ENCODE peak calls at places on chromosomes 4 and X, in five cellular contexts. One of them, this sample, is unnamed. For H3K9me3, the result is how much of the 10 kb centered on the place peaks cover.

GRCh38 chrX:1417921-1418875 is 26.3 kb upstream of the SLC25A6 start:
- DNase-seq in IMR-90: no peak
- DNase-seq in mammary epithelial cell: no peak
- DNase-seq in mesenchymal stem cell: no peak
- DNase-seq in GM12878: no peak
- DNase-seq in this sample: no peak

GRCh38 chrX:85084770-85085393 is 81.2 kb downstream of the APOOL start:
- DNase-seq in mesenchymal stem cell: peak
- DNase-seq in IMR-90: peak
- DNase-seq in mammary epithelial cell: peak
- DNase-seq in GM12878: peak
- DNase-seq in this sample: peak

GRCh38 chrX:11787564-11787963 is 29.5 kb downstream of the MSL3 start:
- DNase-seq in IMR-90: peak
- DNase-seq in mammary epithelial cell: no peak
- DNase-seq in GM12878: no peak
- DNase-seq in mesenchymal stem cell: peak
- DNase-seq in this sample: peak

GRCh38 chr4:84389406-84389805 is 109.7 kb downstream of the NKX6-1 start:
- DNase-seq in mesenchymal stem cell: no peak
- DNase-seq in GM12878: no peak
- DNase-seq in mammary epithelial cell: no peak
- DNase-seq in IMR-90: no peak
- DNase-seq in this sample: no peak

GRCh38 chr4:15233626-15234025 is 194.2 kb upstream of the C1QTNF7 start:
- DNase-seq in IMR-90: no peak
- DNase-seq in mesenchymal stem cell: no peak
- DNase-seq in mammary epithelial cell: no peak
- DNase-seq in GM12878: no peak
- DNase-seq in this sample: no peak

GRCh38 chrX:136577562-136577961 is 45.5 kb downstream of the VGLL1 start:
- DNase-seq in mesenchymal stem cell: peak
- DNase-seq in GM12878: no peak
- DNase-seq in mammary epithelial cell: peak
- DNase-seq in IMR-90: peak
- DNase-seq in this sample: peak

GRCh38 chr4:88489100-88489761 is 32.3 kb downstream of the HERC5 start:
- DNase-seq in mesenchymal stem cell: no peak
- DNase-seq in mammary epithelial cell: no peak
- DNase-seq in IMR-90: no peak
- DNase-seq in GM12878: no peak
- DNase-seq in this sample: no peak

GRCh38 chr4:102815981-102816380 is 11.4 kb downstream of the UBE2D3 start:
- DNase-seq in IMR-90: peak
- DNase-seq in mesenchymal stem cell: peak
- DNase-seq in mammary epithelial cell: peak
- DNase-seq in GM12878: no peak
- DNase-seq in this sample: peak

GRCh38 chr4:185566425-185566824 is 31.1 kb upstream of the PDLIM3 start:
- DNase-seq in IMR-90: no peak
- DNase-seq in GM12878: no peak
- DNase-seq in mammary epithelial cell: no peak
- DNase-seq in mesenchymal stem cell: no peak
- DNase-seq in this sample: no peak

GRCh38 chrX:153161952-153162351 is 17.1 kb upstream of the MAGEA1 start:
- DNase-seq in IMR-90: no peak
- DNase-seq in GM12878: no peak
- DNase-seq in mammary epithelial cell: no peak
- DNase-seq in mesenchymal stem cell: no peak
- DNase-seq in this sample: no peak

GRCh38 chr4:6446538-6447451 is 25.6 kb downstream of the PPP2R2C start:
- DNase-seq in mammary epithelial cell: no peak
- DNase-seq in mesenchymal stem cell: no peak
- DNase-seq in GM12878: no peak
- DNase-seq in IMR-90: no peak
- DNase-seq in this sample: no peak

GRCh38 chrX:16472345-16472744 is 177.6 kb upstream of the S100G start:
- DNase-seq in mammary epithelial cell: no peak
- DNase-seq in mesenchymal stem cell: no peak
- DNase-seq in IMR-90: no peak
- DNase-seq in GM12878: no peak
- DNase-seq in this sample: no peak

GRCh38 chr4:155241664-155242063 is 33.2 kb downstream of the NPY2R start:
- DNase-seq in IMR-90: no peak
- DNase-seq in mesenchymal stem cell: no peak
- DNase-seq in mammary epithelial cell: peak
- DNase-seq in GM12878: no peak
- DNase-seq in this sample: no peak

GRCh38 chr4:4260185-4260751 is 12.2 kb upstream of the TMEM128 start:
- DNase-seq in mammary epithelial cell: peak
- DNase-seq in mesenchymal stem cell: peak
- DNase-seq in IMR-90: peak
- DNase-seq in GM12878: no peak
- DNase-seq in this sample: peak

GRCh38 chr4:179307297-179308136 is 1865.3 kb upstream of the AGA start:
- DNase-seq in mammary epithelial cell: peak
- DNase-seq in GM12878: peak
- DNase-seq in mesenchymal stem cell: peak
- DNase-seq in IMR-90: peak
- DNase-seq in this sample: no peak

GRCh38 chrX:38817004-38817703 is 15.9 kb downstream of the MID1IP1 start:
- DNase-seq in mesenchymal stem cell: peak
- DNase-seq in GM12878: no peak
- DNase-seq in IMR-90: peak
- DNase-seq in mammary epithelial cell: no peak
- DNase-seq in this sample: peak

GRCh38 chr4:77710684-77711083 is 105.1 kb downstream of the CXCL13 start:
- DNase-seq in IMR-90: no peak
- DNase-seq in mammary epithelial cell: no peak
- DNase-seq in GM12878: no peak
- DNase-seq in mesenchymal stem cell: no peak
- DNase-seq in this sample: no peak

GRCh38 chr4:12146349-12146748 is 717.7 kb upstream of the HS3ST1 start:
- DNase-seq in IMR-90: no peak
- DNase-seq in mammary epithelial cell: no peak
- DNase-seq in GM12878: no peak
- DNase-seq in mesenchymal stem cell: no peak
- DNase-seq in this sample: peak

GRCh38 chr4:39353478-39354177 is 12.5 kb downstream of the RFC1 start:
- DNase-seq in mesenchymal stem cell: peak
- DNase-seq in mammary epithelial cell: peak
- DNase-seq in IMR-90: peak
- DNase-seq in GM12878: peak
- DNase-seq in this sample: peak

GRCh38 chr4:141352328-141352727 is 131.6 kb downstream of the ZNF330 start:
- DNase-seq in mesenchymal stem cell: no peak
- DNase-seq in mammary epithelial cell: no peak
- DNase-seq in IMR-90: no peak
- DNase-seq in GM12878: no peak
- DNase-seq in this sample: no peak

GRCh38 chrX:16897445-16897844 is 27.3 kb upstream of the RBBP7 start:
- DNase-seq in mesenchymal stem cell: no peak
- DNase-seq in mammary epithelial cell: no peak
- DNase-seq in GM12878: no peak
- DNase-seq in IMR-90: no peak
- DNase-seq in this sample: no peak

GRCh38 chr4:62806786-62807185 is 1602.5 kb downstream of the TECRL start:
- DNase-seq in mesenchymal stem cell: no peak
- DNase-seq in GM12878: no peak
- DNase-seq in mammary epithelial cell: no peak
- DNase-seq in IMR-90: no peak
- DNase-seq in this sample: no peak

GRCh38 chr4:26372525-26373172 is 51.8 kb downstream of the RBPJ start:
- DNase-seq in GM12878: peak
- DNase-seq in mammary epithelial cell: peak
- DNase-seq in mesenchymal stem cell: peak
- DNase-seq in IMR-90: peak
- DNase-seq in this sample: peak

GRCh38 chrX:21004835-21005234 is 369.4 kb upstream of the CNKSR2 start:
- DNase-seq in GM12878: no peak
- DNase-seq in IMR-90: no peak
- DNase-seq in mesenchymal stem cell: peak
- DNase-seq in mammary epithelial cell: peak
- DNase-seq in this sample: no peak

GRCh38 chr4:87193958-87194675 is 26.3 kb downstream of the KLHL8 start:
- DNase-seq in mammary epithelial cell: no peak
- DNase-seq in mesenchymal stem cell: no peak
- DNase-seq in GM12878: no peak
- DNase-seq in IMR-90: no peak
- DNase-seq in this sample: no peak

GRCh38 chr4:143633833-143634232 is 66.6 kb downstream of the FREM3 start:
- DNase-seq in IMR-90: no peak
- DNase-seq in mesenchymal stem cell: no peak
- DNase-seq in mammary epithelial cell: no peak
- DNase-seq in GM12878: no peak
- DNase-seq in this sample: no peak

GRCh38 chrX:102517331-102517730 is 792 bp upstream of the TMSB15A start:
- DNase-seq in GM12878: no peak
- DNase-seq in mammary epithelial cell: peak
- DNase-seq in IMR-90: peak
- DNase-seq in mesenchymal stem cell: peak
- DNase-seq in this sample: peak

GRCh38 chr4:113358784-113359183 is 309.3 kb downstream of the ANK2 start:
- DNase-seq in mesenchymal stem cell: no peak
- DNase-seq in mammary epithelial cell: no peak
- DNase-seq in IMR-90: no peak
- DNase-seq in GM12878: no peak
- DNase-seq in this sample: peak

GRCh38 chrX:13414006-13414647 is 94.3 kb upstream of the ATXN3L start:
- DNase-seq in GM12878: no peak
- DNase-seq in mammary epithelial cell: no peak
- DNase-seq in mesenchymal stem cell: no peak
- DNase-seq in IMR-90: no peak
- DNase-seq in this sample: no peak

GRCh38 chrX:48806088-48806487 is 4.2 kb downstream of the HDAC6 start:
- DNase-seq in IMR-90: no peak
- DNase-seq in GM12878: no peak
- DNase-seq in mesenchymal stem cell: no peak
- DNase-seq in mammary epithelial cell: no peak
- DNase-seq in this sample: no peak

GRCh38 chr4:40403079-40403478 is 67.9 kb downstream of the CHRNA9 start:
- DNase-seq in IMR-90: no peak
- DNase-seq in GM12878: no peak
- DNase-seq in mammary epithelial cell: no peak
- DNase-seq in mesenchymal stem cell: no peak
- DNase-seq in this sample: no peak
- H3K4me2 ChIP-seq in IMR-90: no peak
- H3K4me2 ChIP-seq in GM12878: no peak
- H3K4me2 ChIP-seq in mammary epithelial cell: no peak
- H3K4me2 ChIP-seq in mesenchymal stem cell: no peak
- H3K4me2 ChIP-seq in this sample: no peak

GRCh38 chrX:28668957-28669356 is 81.7 kb downstream of the IL1RAPL1 start:
- DNase-seq in GM12878: no peak
- DNase-seq in mammary epithelial cell: no peak
- DNase-seq in mesenchymal stem cell: no peak
- DNase-seq in IMR-90: peak
- DNase-seq in this sample: no peak

GRCh38 chrX:28668303-28668702 is 81.1 kb downstream of the IL1RAPL1 start:
- DNase-seq in mesenchymal stem cell: no peak
- DNase-seq in GM12878: no peak
- DNase-seq in IMR-90: no peak
- DNase-seq in mammary epithelial cell: no peak
- DNase-seq in this sample: no peak

GRCh38 chrX:28670074-28670473 is 82.8 kb downstream of the IL1RAPL1 start:
- DNase-seq in GM12878: no peak
- DNase-seq in mammary epithelial cell: no peak
- DNase-seq in mesenchymal stem cell: no peak
- DNase-seq in IMR-90: no peak
- DNase-seq in this sample: no peak

DNA sequence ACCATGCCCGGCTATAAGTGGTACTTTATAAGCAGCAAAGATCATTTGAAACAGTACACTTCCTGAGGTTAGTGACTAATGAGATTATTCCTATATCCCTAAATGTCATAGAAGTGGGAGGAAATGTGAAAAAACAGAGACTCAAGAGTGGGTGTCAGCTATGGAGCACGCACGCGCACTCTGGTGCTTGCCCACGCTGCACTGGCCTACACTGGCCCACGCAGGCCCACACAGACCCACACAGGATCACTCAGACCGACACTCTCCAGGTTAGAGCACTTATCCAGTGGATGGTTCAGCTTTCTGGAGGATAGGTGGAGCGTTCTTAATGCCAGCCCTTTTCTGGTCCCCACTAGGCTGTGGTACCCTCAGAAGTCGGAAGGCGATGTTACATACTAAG is 78.5 kb downstream of the IL1RAPL1 start:
- DNase-seq in GM12878: no peak
- DNase-seq in IMR-90: no peak
- DNase-seq in mesenchymal stem cell: no peak
- DNase-seq in mammary epithelial cell: no peak
- DNase-seq in this sample: no peak
- H3K9me3 ChIP-seq in GM12878: under half
- H3K9me3 ChIP-seq in IMR-90: under half
- H3K9me3 ChIP-seq in mesenchymal stem cell: under half
- H3K9me3 ChIP-seq in mammary epithelial cell: under half
- H3K9me3 ChIP-seq in this sample: under half

GRCh38 chr4:8434251-8435073 is 6.1 kb downstream of the ACOX3 start:
- DNase-seq in mesenchymal stem cell: no peak
- DNase-seq in GM12878: no peak
- DNase-seq in mammary epithelial cell: no peak
- DNase-seq in IMR-90: no peak
- DNase-seq in this sample: no peak

GRCh38 chr4:8433181-8433580 is 7.3 kb downstream of the ACOX3 start:
- DNase-seq in mammary epithelial cell: no peak
- DNase-seq in GM12878: no peak
- DNase-seq in IMR-90: no peak
- DNase-seq in mesenchymal stem cell: no peak
- DNase-seq in this sample: no peak

GRCh38 chr4:8438743-8439142 is 1.8 kb downstream of the ACOX3 start:
- DNase-seq in GM12878: no peak
- DNase-seq in mesenchymal stem cell: no peak
- DNase-seq in mammary epithelial cell: no peak
- DNase-seq in IMR-90: no peak
- DNase-seq in this sample: peak

GRCh38 chr4:8439168-8439567 is 1.4 kb downstream of the ACOX3 start:
- DNase-seq in GM12878: no peak
- DNase-seq in mesenchymal stem cell: peak
- DNase-seq in IMR-90: peak
- DNase-seq in mammary epithelial cell: no peak
- DNase-seq in this sample: peak

DNA sequence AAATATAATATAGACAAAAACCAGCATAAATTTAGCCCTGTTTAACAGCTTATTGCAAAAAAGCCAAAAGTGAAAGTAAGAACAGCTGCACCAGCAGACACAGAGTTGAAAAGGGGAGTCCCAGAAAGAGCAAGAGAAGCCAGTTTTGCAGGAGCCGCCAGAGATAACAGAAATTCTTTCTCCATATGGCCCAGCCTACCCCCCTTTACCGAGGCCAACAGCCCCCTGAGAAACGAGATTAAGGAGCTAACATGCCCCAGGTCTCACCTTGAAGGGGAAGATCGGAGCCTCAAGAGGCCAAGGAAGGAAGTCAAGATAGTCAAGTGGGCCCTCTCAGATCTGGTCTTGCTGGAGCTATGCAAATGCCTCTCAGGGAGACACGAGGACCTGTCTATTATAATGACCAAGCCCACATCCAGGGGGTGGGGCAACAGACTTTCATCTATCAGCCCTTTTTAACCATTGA is 4.8 kb downstream of the ACOX3 start:
- DNase-seq in mesenchymal stem cell: peak
- DNase-seq in GM12878: peak
- DNase-seq in IMR-90: peak
- DNase-seq in mammary epithelial cell: peak
- DNase-seq in this sample: peak
- H3K9ac ChIP-seq in mesenchymal stem cell: peak
- H3K9ac ChIP-seq in GM12878: peak
- H3K9ac ChIP-seq in IMR-90: peak
- H3K9ac ChIP-seq in mammary epithelial cell: peak
- H3K9ac ChIP-seq in this sample: no peak

GRCh38 chr4:74682567-74683359 is 111.6 kb downstream of the BTC start:
- DNase-seq in mammary epithelial cell: peak
- DNase-seq in GM12878: no peak
- DNase-seq in mesenchymal stem cell: peak
- DNase-seq in IMR-90: peak
- DNase-seq in this sample: peak
- H3K4me2 ChIP-seq in mammary epithelial cell: no peak
- H3K4me2 ChIP-seq in GM12878: no peak
- H3K4me2 ChIP-seq in mesenchymal stem cell: no peak
- H3K4me2 ChIP-seq in IMR-90: no peak
- H3K4me2 ChIP-seq in this sample: no peak